ENCODE peak calls at places on chromosome 6, in four cellular contexts. F, V, X and G are unnamed samples.

GRCh38 chr6:26440977-26441358 is 664 bp downstream of the BTN3A3 start:
- DNase-seq in X (no peak), V (no peak), F (no peak), G (no peak)

GRCh38 chr6:158631678-158632537 is 12.6 kb downstream of the DYNLT1 start:
- DNase-seq in X (no peak), V (peak), F (no peak), G (no peak)

GRCh38 chr6:142861711-142862110 is 83.3 kb downstream of the HIVEP2 start:
- DNase-seq in F (no peak), V (no peak), X (no peak), G (no peak)

GRCh38 chr6:7587631-7588100 is 2.3 kb upstream of the SNRNP48 start:
- DNase-seq in X (peak), V (peak), F (no peak), G (no peak)

GRCh38 chr6:160520043-160520904 is 143.8 kb downstream of the LPA start:
- DNase-seq in X (peak), V (peak), F (peak), G (peak)

GRCh38 chr6:33967966-33968724 is 164.3 kb upstream of the MLN start:
- DNase-seq in X (peak), V (peak), F (no peak), G (no peak)

GRCh38 chr6:40805336-40805735 is 218.2 kb upstream of the LRFN2 start:
- DNase-seq in V (no peak), F (no peak), X (no peak), G (no peak)

GRCh38 chr6:121886223-121886830 is 450.9 kb downstream of the GJA1 start:
- DNase-seq in F (no peak), V (peak), X (no peak), G (no peak)

GRCh38 chr6:122753688-122754056 is 25.8 kb upstream of the FABP7 start:
- DNase-seq in V (peak), F (no peak), X (no peak), G (no peak)

GRCh38 chr6:26538572-26538902 is 371 bp downstream of the HMGN4 start:
- DNase-seq in V (no peak), F (no peak), X (no peak), G (no peak)

GRCh38 chr6:16909599-16910360 is 148.5 kb upstream of the ATXN1 start:
- DNase-seq in F (no peak), X (no peak), V (peak), G (no peak)

GRCh38 chr6:150813319-150813992 is 52.0 kb upstream of the MTHFD1L start:
- DNase-seq in X (no peak), F (peak), V (peak), G (no peak)

GRCh38 chr6:158387036-158387435 is 74.8 kb downstream of the TULP4 start:
- DNase-seq in F (no peak), X (no peak), V (no peak), G (no peak)

GRCh38 chr6:1553562-1554088 is 56.1 kb upstream of the FOXC1 start:
- DNase-seq in V (no peak), X (no peak), F (no peak), G (no peak)

GRCh38 chr6:151391021-151391470 is 313 bp downstream of the ZBTB2 start:
- DNase-seq in V (peak), F (no peak), X (peak), G (peak)

GRCh38 chr6:153525998-153526397 is 394.9 kb upstream of the RGS17 start:
- DNase-seq in X (no peak), V (no peak), F (no peak), G (no peak)
- TF ChIP-seq CTCF in X (no peak), V (no peak), F (no peak), G (no peak)

DNA sequence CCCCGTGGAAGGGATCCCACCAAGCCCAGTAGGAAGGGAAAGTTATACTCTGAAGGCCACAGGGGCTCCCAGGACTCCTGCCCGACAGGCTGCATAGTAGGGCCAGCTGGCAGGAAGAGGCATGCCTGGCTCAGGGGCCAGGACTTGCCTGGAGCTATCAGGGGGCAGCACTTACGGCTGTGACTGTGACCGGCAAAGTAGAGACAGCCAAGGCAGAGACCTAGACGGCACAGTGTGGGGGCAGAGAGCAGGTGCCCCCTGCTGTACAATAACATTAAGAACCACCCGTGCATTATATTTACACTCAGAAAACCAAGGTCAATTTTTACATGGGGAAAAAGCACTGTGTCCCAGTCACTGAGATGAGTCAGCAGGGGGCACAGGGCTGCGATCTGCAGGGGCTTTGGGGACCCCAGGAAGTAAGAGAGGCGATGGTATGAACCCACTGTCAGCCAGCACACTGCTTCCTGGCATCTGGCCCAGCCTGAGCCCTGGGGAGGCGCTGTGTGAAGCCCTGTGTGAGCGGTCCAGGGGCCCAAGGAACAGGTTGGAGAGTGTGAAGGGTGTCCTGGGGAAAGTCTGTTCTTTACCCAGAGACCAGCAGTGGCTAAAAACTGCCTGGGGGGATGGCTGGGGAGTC is 9.9 kb downstream of the CCDC167 start:
- DNase-seq in F (no peak), V (no peak), X (no peak), G (no peak)
- TF ChIP-seq CTCF in F (peak), V (peak), X (no peak), G (no peak)

GRCh38 chr6:38015341-38015740 is 195.8 kb downstream of the ZFAND3 start:
- DNase-seq in V (no peak), X (no peak), F (no peak), G (no peak)

GRCh38 chr6:38016824-38017223 is 197.3 kb downstream of the ZFAND3 start:
- DNase-seq in V (no peak), F (no peak), X (no peak), G (no peak)

GRCh38 chr6:38012573-38012972 is 193.0 kb downstream of the ZFAND3 start:
- DNase-seq in V (peak), X (peak), F (no peak), G (no peak)
- TF ChIP-seq CTCF in V (peak), X (peak), F (peak), G (peak)

GRCh38 chr6:130756836-130757235 is 70.4 kb upstream of the SMLR1 start:
- DNase-seq in X (no peak), V (no peak), F (no peak), G (no peak)

GRCh38 chr6:130755368-130756034 is 71.7 kb upstream of the SMLR1 start:
- DNase-seq in V (no peak), X (no peak), F (no peak), G (no peak)

GRCh38 chr6:130758818-130759217 is 68.4 kb upstream of the SMLR1 start:
- DNase-seq in F (no peak), X (no peak), V (no peak), G (no peak)

GRCh38 chr6:130761286-130761685 is 65.9 kb upstream of the SMLR1 start:
- DNase-seq in V (no peak), F (no peak), X (no peak), G (no peak)

DNA sequence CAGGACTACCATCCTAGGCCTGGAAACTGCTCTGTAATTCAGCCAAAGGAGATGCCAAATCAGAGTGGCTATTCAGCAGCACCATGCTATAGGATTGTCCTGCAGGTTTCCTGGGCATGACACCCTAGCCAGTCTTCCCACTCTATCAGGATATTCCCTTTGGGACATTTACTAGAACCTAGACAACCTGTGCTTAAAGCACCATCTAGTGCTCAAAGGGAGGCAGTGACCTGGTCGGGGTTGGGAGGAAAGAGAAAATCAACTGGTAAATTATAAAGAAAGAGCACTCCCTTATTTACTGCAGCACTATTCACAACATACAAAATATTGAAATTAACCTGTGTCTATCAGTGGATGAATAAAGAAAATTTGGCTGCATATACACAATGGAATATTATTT is 67.2 kb upstream of the SMLR1 start:
- DNase-seq in V (peak), F (no peak), X (no peak), G (no peak)
- TF ChIP-seq CTCF in V (peak), F (peak), X (peak), G (peak)

DNA sequence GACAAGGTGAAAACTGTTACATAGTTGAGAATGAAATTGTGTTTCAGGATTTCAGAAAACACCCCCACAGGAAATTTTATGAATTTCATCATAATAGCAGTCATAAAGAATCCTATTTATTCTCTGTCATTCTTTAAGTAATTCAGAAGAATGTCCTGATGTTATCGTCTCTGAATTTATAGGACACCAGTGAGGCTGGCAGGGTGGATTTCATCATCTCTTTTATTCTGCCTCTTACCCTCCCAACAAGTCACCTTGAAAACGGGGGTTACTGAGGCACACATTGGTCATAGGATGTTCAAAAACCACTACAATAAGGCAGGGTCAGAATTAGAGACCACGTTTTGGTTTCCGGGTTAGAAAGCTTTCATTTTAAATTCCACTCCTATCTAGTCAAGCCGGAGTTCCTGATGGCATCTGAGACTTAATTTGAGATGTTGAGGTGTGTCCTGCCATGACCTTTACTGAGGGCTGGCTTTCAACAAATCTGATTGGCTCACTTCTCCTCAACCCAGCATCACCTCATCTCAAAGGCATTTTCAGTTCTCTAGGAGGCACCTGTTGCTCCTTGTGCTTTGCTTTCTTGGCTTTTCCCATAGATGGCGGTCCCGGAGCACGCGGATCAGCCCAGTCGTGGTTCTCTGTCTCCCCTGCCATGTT is 230.6 kb upstream of the SUPT3H start:
- DNase-seq in X (no peak), V (peak), F (no peak), G (no peak)
- TF ChIP-seq CTCF in X (no peak), V (no peak), F (no peak), G (no peak)

DNA sequence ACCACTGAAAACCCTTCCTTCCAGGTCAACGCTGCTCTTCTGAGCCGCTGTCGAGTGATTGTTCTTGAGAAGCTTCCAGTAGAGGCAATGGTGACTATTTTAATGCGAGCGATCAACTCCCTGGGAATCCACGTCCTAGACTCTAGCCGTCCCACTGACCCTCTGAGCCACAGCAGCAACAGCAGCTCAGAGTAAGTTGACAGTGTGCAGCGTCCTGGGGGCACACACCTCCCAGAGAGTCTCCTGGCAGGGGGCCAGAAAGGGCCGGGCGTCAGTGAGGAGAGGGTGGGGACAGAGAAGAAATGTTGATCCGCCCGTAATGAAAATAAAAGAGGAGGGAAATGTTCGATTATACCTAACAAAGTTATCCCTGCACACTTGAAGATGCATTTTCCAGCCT is 5.0 kb downstream of the WRNIP1 start:
- DNase-seq in F (no peak), V (no peak), X (no peak), G (no peak)
- TF ChIP-seq CTCF in F (no peak), V (no peak), X (no peak), G (no peak)

DNA sequence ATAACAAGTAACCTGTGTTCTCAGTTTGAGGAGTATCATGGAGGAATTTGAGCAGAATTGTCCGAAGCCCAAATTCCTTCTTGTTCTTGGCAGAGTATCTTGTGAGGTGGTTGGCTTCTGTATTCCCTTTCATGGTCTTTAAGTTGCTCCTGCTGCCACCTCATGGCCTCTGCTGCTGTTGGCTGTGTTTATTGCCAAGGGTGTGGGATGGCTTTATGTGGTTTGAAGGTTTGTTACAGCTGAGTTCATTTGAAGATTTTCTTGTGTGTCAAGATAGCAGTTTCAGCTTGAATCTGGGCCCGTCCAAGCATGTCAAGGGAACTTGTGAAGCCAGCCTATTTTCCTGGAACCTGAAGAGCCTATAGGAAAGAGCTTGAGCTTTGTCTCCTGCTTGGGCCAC is 20.2 kb upstream of the TTK start:
- DNase-seq in X (no peak), F (no peak), V (peak), G (no peak)
- TF ChIP-seq CTCF in X (no peak), F (peak), V (no peak), G (no peak)

DNA sequence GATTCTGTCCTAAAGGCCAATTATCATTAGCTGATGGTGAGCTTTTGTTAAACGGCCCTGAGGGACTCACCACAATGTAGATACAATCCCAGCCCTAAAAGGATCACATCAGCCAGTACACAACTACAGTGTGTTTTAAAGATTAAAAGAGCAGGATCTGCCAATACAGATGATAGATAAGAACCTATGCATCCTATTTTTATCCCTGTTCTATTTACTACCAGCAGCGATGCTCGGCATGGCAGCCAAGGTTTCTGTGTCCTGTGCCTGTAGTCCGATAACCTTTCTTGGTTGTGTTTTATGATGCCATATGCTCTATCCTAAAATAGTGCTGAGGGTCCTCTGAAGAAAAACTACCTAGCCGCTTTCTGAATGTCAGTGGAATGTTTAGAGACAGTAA is 289.4 kb downstream of the PHACTR1 start:
- DNase-seq in V (no peak), F (no peak), X (no peak), G (no peak)
- TF ChIP-seq CTCF in V (no peak), F (no peak), X (no peak), G (no peak)